ENCODE peak calls at places on chromosomes 16 and 17, in seven cellular contexts. R is adrenal gland; F is left colon; B is T1000; Z is hepatic stellate cell; E is activated T-helper 1 cell treated with anti-CD3 and anti-CD28 coated beads, Interleukin-2, amount 50 U/mL, for 16 hours; O is uterus. Q is an unnamed sample.

GRCh38 chr16:30365200-30365599 is 5.1 kb downstream of the TBC1D10B start:
- DNase-seq in O (no peak), F (no peak), Z (no peak), R (no peak), E (no peak), B (no peak), Q (no peak)

GRCh38 chr16:73732143-73732542 is 564.5 kb upstream of the PSMD7 start:
- DNase-seq in B (no peak), O (no peak), Z (no peak), F (no peak), E (no peak), R (no peak), Q (no peak)

GRCh38 chr16:11093578-11094074 is 149.3 kb downstream of the CLEC16A start:
- DNase-seq in O (no peak), F (peak), E (no peak), B (no peak), Z (no peak), R (no peak), Q (no peak)

GRCh38 chr17:57288034-57288752 is 31.9 kb downstream of the MSI2 start:
- DNase-seq in Z (no peak), F (no peak), B (no peak), R (peak), E (no peak), O (no peak), Q (no peak)

GRCh38 chr16:67150058-67150832 is 553 bp downstream of the B3GNT9 start:
- DNase-seq in F (peak), R (peak), B (no peak), Z (peak), E (no peak), O (no peak), Q (no peak)

GRCh38 chr17:16986391-16986790 is 14.5 kb upstream of the TNFRSF13B start:
- DNase-seq in B (no peak), E (no peak), O (no peak), R (no peak), F (no peak), Z (no peak), Q (no peak)

GRCh38 chr17:81901167-81902022 is 643 bp upstream of the NPB start:
- DNase-seq in R (no peak), Z (no peak), B (no peak), F (no peak), E (no peak), O (no peak), Q (no peak)

GRCh38 chr17:42422412-42422957 is 571 bp downstream of the CAVIN1 start:
- DNase-seq in F (peak), O (no peak), E (no peak), B (no peak), R (peak), Z (no peak), Q (no peak)

GRCh38 chr16:67749436-67750078 is 30.4 kb upstream of the GFOD2 start:
- DNase-seq in R (no peak), Z (no peak), E (no peak), B (no peak), F (no peak), O (no peak), Q (no peak)

GRCh38 chr16:30367349-30368009 is 2.8 kb downstream of the TBC1D10B start:
- DNase-seq in Z (no peak), O (no peak), F (no peak), R (no peak), E (no peak), B (no peak), Q (no peak)

GRCh38 chr17:40323731-40324650 is 15.0 kb downstream of the RARA start:
- DNase-seq in O (peak), B (no peak), F (peak), R (peak), Z (no peak), E (peak), Q (no peak)

GRCh38 chr17:76534831-76535732 is 2.4 kb downstream of the CYGB start:
- DNase-seq in B (no peak), R (no peak), E (no peak), O (no peak), F (no peak), Z (no peak), Q (no peak)

GRCh38 chr16:73354426-73354825 is 306.5 kb upstream of the ZFHX3 start:
- DNase-seq in F (no peak), E (no peak), B (no peak), R (no peak), O (no peak), Z (no peak), Q (no peak)

GRCh38 chr16:11796227-11797165 is 562 bp downstream of the ZC3H7A start:
- DNase-seq in O (peak), F (peak), R (peak), B (peak), Z (peak), E (peak), Q (peak)

GRCh38 chr17:8944748-8945147 is 20.8 kb downstream of the PIK3R5 start:
- DNase-seq in E (no peak), O (no peak), R (no peak), B (no peak), Z (no peak), F (no peak), Q (no peak)

GRCh38 chr17:376936-377863 is 24.6 kb upstream of the RPH3AL start:
- DNase-seq in O (no peak), F (no peak), R (no peak), B (no peak), E (no peak), Z (no peak), Q (no peak)

GRCh38 chr17:65198653-65199382 is 61.6 kb downstream of the RGS9 start:
- DNase-seq in Z (peak), R (no peak), O (peak), B (peak), F (peak), E (no peak), Q (peak)

GRCh38 chr16:17105239-17105721 is 365.5 kb downstream of the XYLT1 start:
- DNase-seq in Z (no peak), E (no peak), R (peak), O (no peak), B (no peak), F (no peak), Q (no peak)

GRCh38 chr17:57362797-57363556 is 106.7 kb downstream of the MSI2 start:
- DNase-seq in O (no peak), Z (no peak), F (no peak), E (no peak), B (no peak), R (no peak), Q (no peak)

GRCh38 chr17:49616546-49617205 is 41.0 kb downstream of the NXPH3 start:
- DNase-seq in R (peak), B (no peak), F (peak), Z (no peak), O (peak), E (no peak), Q (no peak)

GRCh38 chr17:63641678-63642077 is 19.5 kb downstream of the MAP3K3 start:
- DNase-seq in R (peak), E (no peak), Z (no peak), F (no peak), O (no peak), B (no peak), Q (peak)

GRCh38 chr17:39553326-39553945 is 54.3 kb downstream of the NEUROD2 start:
- DNase-seq in Z (peak), E (no peak), B (peak), F (no peak), O (no peak), R (peak), Q (no peak)

GRCh38 chr17:71396711-71397110 is 724.1 kb upstream of the SOX9 start:
- DNase-seq in F (no peak), Z (no peak), O (no peak), E (no peak), R (no peak), B (no peak), Q (no peak)

GRCh38 chr17:59840908-59841666 is 51.7 kb downstream of the TUBD1 start:
- DNase-seq in E (no peak), O (no peak), B (no peak), Z (no peak), R (no peak), F (no peak), Q (no peak)

GRCh38 chr17:79671387-79671752 is 59.4 kb upstream of the ENPP7 start:
- DNase-seq in E (no peak), B (no peak), Z (no peak), R (no peak), F (no peak), O (no peak), Q (no peak)

GRCh38 chr16:88558457-88559442 is 11.5 kb upstream of the ZC3H18 start:
- DNase-seq in E (no peak), Z (peak), O (peak), B (no peak), F (peak), R (peak), Q (peak)

GRCh38 chr17:6940186-6940649 is 55.6 kb upstream of the ALOX12 start:
- DNase-seq in Z (no peak), B (peak), F (no peak), O (peak), R (peak), E (no peak), Q (peak)

GRCh38 chr16:24717411-24717810 is 12.0 kb upstream of the TNRC6A start:
- DNase-seq in O (no peak), B (no peak), E (no peak), F (no peak), R (no peak), Z (no peak), Q (no peak)

GRCh38 chr16:2770057-2770780 is 6.9 kb downstream of the ELOB start:
- DNase-seq in E (no peak), F (no peak), Z (no peak), R (no peak), O (no peak), B (no peak), Q (no peak)

GRCh38 chr16:46648656-46649055 is 27.5 kb upstream of the SHCBP1 start:
- DNase-seq in F (no peak), E (no peak), Z (no peak), O (no peak), B (no peak), R (no peak), Q (no peak)